ENCODE peak calls at places on chromosome 12, in four cellular contexts. P is H1, J is GM12878, N is HepG2. D is an unnamed sample.

GRCh38 chr12:84038241-84038640 is 874.4 kb downstream of the SLC6A15 start:
- DNase-seq in P (no peak), J (no peak), N (no peak), D (no peak)

GRCh38 chr12:52147367-52147972 is 44.3 kb downstream of the KRT80 start:
- DNase-seq in P (no peak), J (no peak), N (peak), D (no peak)

GRCh38 chr12:100401660-100402059 is 44.8 kb downstream of the SLC17A8 start:
- DNase-seq in P (peak), J (no peak), N (no peak), D (no peak)

GRCh38 chr12:69056743-69057515 is 124.0 kb upstream of the CPM start:
- DNase-seq in P (no peak), J (no peak), N (no peak), D (no peak)

GRCh38 chr12:5925646-5926045 is 19.4 kb downstream of the ANO2 start:
- DNase-seq in P (no peak), J (no peak), N (no peak), D (no peak)

GRCh38 chr12:52022841-52023181 is 16.1 kb downstream of the TAMALIN start:
- DNase-seq in P (no peak), J (no peak), N (peak), D (no peak)

GRCh38 chr12:49287876-49288275 is 7.1 kb upstream of the PRPH start:
- DNase-seq in P (no peak), J (no peak), N (no peak), D (no peak)

GRCh38 chr12:82760423-82760822 is 73.7 kb downstream of the TMTC2 start:
- DNase-seq in P (no peak), J (no peak), N (no peak), D (no peak)

GRCh38 chr12:124915249-124916236 is 1.1 kb upstream of the UBC start:
- DNase-seq in P (no peak), J (no peak), N (peak), D (no peak)

GRCh38 chr12:53560386-53560785 is 53.1 kb upstream of the NPFF start:
- DNase-seq in P (no peak), J (no peak), N (no peak), D (no peak)

GRCh38 chr12:66118240-66118891 is 12.2 kb downstream of the LLPH start:
- DNase-seq in P (no peak), J (no peak), N (no peak), D (no peak)

GRCh38 chr12:12788131-12788530 is 2.7 kb downstream of the APOLD1 start:
- DNase-seq in P (no peak), J (no peak), N (no peak), D (no peak)

GRCh38 chr12:6328945-6329692 is 12.8 kb downstream of the TNFRSF1A start:
- DNase-seq in P (peak), J (no peak), N (no peak), D (no peak)

GRCh38 chr12:126708492-126708896 is 1558.5 kb upstream of the TMEM132C start:
- DNase-seq in P (no peak), J (no peak), N (no peak), D (no peak)

GRCh38 chr12:22333186-22333745 is 1.2 kb downstream of the ST8SIA1 start:
- DNase-seq in P (no peak), J (no peak), N (no peak), D (no peak)

GRCh38 chr12:38386238-38386985 is 69.8 kb downstream of the ALG10B start:
- DNase-seq in P (no peak), J (no peak), N (no peak), D (no peak)

GRCh38 chr12:46891306-46891705 is 65.5 kb upstream of the SLC38A4 start:
- DNase-seq in P (no peak), J (no peak), N (no peak), D (no peak)

GRCh38 chr12:124449623-124450375 is 117.6 kb downstream of the NCOR2 start:
- DNase-seq in P (no peak), J (no peak), N (no peak), D (no peak)

GRCh38 chr12:1796515-1797010 is 23.8 kb upstream of the LRTM2 start:
- DNase-seq in P (peak), J (no peak), N (no peak), D (no peak)

GRCh38 chr12:99611117-99611516 is 36.4 kb upstream of the GARIN6 start:
- DNase-seq in P (no peak), J (no peak), N (no peak), D (no peak)

GRCh38 chr12:46562625-46563228 is 190.2 kb upstream of the SLC38A2 start:
- DNase-seq in P (no peak), J (no peak), N (peak), D (no peak)

GRCh38 chr12:30828686-30829085 is 73.9 kb upstream of the CAPRIN2 start:
- DNase-seq in P (no peak), J (no peak), N (no peak), D (no peak)

GRCh38 chr12:114004402-114004801 is 38.3 kb upstream of the RBM19 start:
- DNase-seq in P (no peak), J (no peak), N (no peak), D (no peak)

GRCh38 chr12:53378705-53379388 is 1.1 kb upstream of the SP1 start:
- DNase-seq in P (no peak), J (no peak), N (no peak), D (no peak)

GRCh38 chr12:85985996-85986395 is 111.9 kb downstream of the NTS start:
- DNase-seq in P (no peak), J (no peak), N (no peak), D (no peak)

GRCh38 chr12:98456583-98457573 is 58.5 kb upstream of the TMPO start:
- DNase-seq in P (peak), J (no peak), N (no peak), D (peak)

GRCh38 chr12:3275171-3276041 is 198.2 kb downstream of the TSPAN9 start:
- DNase-seq in P (peak), J (no peak), N (peak), D (peak)

GRCh38 chr12:30599631-30600030 is 96.0 kb downstream of the IPO8 start:
- DNase-seq in P (no peak), J (no peak), N (peak), D (no peak)

GRCh38 chr12:30806989-30807694 is 52.4 kb upstream of the CAPRIN2 start:
- DNase-seq in P (peak), J (peak), N (peak), D (peak)

GRCh38 chr12:124713436-124714082 is 146.1 kb upstream of the NCOR2 start:
- DNase-seq in P (no peak), J (peak), N (no peak), D (no peak)

GRCh38 chr12:83102499-83102898 is 415.8 kb downstream of the TMTC2 start:
- DNase-seq in P (no peak), J (no peak), N (no peak), D (no peak)

GRCh38 chr12:47312794-47313426 is 233.2 kb upstream of the AMIGO2 start:
- DNase-seq in P (no peak), J (no peak), N (no peak), D (no peak)

GRCh38 chr12:131387281-131388163 is 323.4 kb upstream of the SFSWAP start:
- DNase-seq in P (no peak), J (no peak), N (no peak), D (no peak)

GRCh38 chr12:57278465-57279453 is 27.8 kb upstream of the STAC3 start:
- DNase-seq in P (no peak), J (no peak), N (no peak), D (no peak)

GRCh38 chr12:57276935-57277563 is 26.1 kb upstream of the STAC3 start:
- DNase-seq in P (no peak), J (no peak), N (peak), D (peak)

DNA sequence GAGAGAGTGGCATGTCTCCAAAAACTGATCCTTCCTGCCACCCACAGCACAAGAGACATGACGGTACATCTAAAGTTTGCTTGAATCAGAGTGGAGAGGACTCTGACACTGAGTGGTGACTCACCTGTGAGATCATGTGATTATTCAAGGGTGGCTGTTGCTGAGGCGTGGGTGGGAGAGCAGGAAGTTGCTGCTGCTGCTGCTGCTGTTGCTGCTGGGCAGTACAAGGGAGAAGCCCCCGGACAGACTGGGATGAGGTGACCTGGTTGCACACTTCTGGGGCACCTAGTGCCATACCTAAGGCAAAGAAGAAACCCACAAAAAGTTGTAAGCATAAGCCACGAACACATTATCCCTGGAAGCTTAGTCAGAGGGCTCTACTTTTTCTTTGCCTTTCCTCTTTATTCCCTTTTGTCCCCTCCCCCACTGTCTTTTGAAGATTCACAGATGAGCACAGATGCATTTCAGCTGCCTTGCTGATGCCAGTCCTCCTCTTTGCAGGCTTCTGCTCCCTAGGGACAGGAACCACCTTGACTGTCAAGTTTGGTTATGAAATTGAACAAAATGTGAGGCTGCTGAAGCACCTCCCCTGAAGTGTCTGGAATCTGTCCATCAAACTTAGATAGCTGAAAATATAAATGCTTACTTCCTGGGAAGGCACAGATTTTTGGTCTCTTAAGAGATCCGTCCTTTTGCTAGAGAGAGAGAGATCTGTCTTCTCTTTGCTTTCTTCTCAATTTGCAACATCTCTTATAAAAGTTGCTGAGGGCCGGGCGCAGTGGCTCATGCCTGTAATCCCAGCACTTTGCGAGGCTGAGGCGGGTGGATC is 29.5 kb upstream of the STAC3 start:
- DNase-seq in P (no peak), J (peak), N (peak), D (no peak)
- TF ChIP-seq SP1 in P (no peak), J (peak), N (no peak), D (no peak)

DNA sequence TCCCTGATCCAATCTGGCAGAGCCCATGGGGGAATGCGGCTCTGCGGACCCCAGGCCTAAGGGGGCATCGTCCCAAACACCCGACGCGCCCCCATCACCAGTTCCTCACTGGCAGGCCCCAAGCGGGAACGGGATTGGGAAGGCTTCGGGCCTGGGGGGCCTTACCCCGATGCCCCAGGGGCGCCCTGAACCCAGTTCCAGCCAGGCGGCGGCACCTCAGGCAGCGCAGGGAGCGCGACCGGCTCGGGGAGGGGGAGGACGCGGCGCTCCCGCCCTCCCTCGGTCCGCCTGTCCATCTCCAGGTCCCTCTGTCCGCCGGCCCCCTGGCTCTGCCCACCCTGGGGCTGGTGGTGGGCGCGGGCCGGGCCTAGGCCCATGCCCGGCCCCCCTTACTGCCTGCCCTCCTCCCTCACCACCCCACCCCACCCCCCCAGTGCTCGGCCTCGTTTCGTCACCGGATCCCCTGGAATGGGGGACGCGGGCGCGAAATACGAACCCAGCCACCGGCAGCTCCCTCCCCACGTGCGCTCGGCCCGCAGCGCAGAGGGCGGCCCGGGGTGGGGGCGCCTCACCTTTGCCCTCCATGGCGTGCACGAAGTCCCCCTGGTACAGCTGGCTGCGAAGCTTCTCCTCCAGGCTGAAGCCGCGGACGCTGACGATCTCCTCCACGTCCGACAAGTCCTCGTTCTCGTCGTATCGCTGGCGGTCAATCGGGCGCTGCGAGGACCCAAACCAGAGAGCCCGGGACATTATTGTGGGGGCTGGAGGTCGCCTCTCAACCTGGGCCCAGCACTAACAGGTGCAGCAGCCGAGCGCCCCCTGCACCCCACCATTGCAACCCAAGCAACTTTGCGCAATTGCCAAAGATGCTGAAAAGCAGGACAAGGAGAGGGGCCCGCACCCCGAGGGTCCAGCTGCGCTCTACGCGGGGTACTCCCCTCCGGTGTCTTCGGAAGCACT is 2.3 kb downstream of the KDM2B start:
- DNase-seq in P (peak), J (no peak), N (no peak), D (no peak)
- TF ChIP-seq SUZ12 in P (no peak), J (no peak), N (no peak), D (no peak)

GRCh38 chr12:95978351-95978750 is 17.8 kb downstream of the HAL start:
- DNase-seq in P (no peak), J (no peak), N (no peak), D (no peak)

GRCh38 chr12:95976416-95976832 is 19.7 kb downstream of the HAL start:
- DNase-seq in P (no peak), J (no peak), N (peak), D (no peak)

GRCh38 chr12:95978774-95979173 is 17.4 kb downstream of the HAL start:
- DNase-seq in P (no peak), J (no peak), N (no peak), D (no peak)

GRCh38 chr12:95975491-95975890 is 20.7 kb downstream of the HAL start:
- DNase-seq in P (no peak), J (no peak), N (no peak), D (no peak)

DNA sequence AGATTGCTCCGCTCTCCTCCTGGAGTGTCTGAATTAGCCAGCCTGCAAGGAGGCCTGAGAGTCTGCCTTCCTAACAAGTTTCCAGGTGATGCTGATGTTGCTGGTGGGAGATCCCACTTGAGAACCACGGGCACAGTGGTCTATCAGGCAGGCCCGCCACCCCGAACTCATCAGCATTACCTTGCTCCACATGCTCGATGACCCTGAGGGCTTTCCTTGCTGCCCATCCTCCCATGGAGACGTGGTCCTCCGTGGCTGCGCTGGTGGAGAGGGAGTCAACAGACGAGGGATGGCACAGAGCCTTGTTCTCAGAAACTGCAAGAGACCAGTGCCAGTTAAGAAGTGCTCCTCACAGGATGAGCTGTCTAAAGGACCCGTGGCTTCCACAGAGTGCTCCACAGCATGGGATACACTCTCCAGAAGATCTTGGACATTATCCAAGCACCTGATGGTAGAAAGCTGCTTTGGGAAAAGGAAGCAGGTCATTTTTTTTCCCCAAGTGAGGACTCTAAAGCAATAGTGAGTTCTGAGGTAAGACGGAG is 18.3 kb downstream of the HAL start:
- DNase-seq in P (no peak), J (no peak), N (no peak), D (no peak)
- TF ChIP-seq SP1 in P (no peak), J (no peak), N (no peak), D (no peak)

GRCh38 chr12:71415336-71416231 is 24.0 kb upstream of the LGR5 start:
- DNase-seq in P (no peak), J (peak), N (peak), D (peak)
- TF ChIP-seq SUZ12 in P (no peak), J (no peak), N (no peak), D (no peak)

DNA sequence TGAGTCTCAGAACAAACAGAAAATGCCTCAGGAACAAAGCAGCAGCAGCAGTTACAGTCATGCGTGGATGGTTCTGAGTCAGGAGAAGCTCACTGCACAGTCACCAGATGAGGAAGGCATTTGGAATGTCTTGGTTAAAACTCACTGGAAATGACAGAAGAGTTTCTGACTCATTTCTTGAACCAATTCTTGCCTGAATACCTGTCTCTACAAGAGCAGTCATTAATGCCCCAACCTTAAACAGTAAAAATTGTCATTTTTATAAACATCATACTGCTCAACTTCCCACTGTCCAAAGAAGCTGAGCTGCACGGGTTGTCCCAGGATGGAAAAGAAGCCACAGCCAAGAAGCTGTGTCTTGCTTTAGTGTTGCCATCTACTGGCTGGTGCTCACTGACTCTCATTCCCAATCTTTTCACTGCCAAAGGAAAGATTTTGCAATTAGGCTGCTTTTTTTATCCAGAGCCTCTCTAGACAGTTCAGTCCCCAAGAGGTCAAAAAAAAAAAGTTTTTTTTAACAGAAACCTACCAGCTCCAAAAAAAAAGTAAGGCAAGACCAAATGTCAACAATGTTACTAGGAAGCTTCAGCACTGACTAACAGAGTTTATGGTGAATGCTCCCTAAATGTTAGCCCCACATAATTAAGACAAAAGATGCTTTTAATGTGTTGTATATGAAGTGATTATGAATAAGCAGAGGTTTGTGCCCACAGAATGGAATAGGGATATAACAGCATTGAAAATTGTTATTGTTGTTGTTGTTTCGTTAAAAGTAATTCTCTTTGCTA is 40.4 kb downstream of the KICS2 start:
- DNase-seq in P (no peak), J (no peak), N (peak), D (peak)
- TF ChIP-seq SP1 in P (no peak), J (no peak), N (no peak), D (no peak)

GRCh38 chr12:103833095-103833777 is 7.8 kb downstream of the NT5DC3 start:
- DNase-seq in P (no peak), J (no peak), N (no peak), D (no peak)
- TF ChIP-seq SUZ12 in P (no peak), J (no peak), N (no peak), D (no peak)

DNA sequence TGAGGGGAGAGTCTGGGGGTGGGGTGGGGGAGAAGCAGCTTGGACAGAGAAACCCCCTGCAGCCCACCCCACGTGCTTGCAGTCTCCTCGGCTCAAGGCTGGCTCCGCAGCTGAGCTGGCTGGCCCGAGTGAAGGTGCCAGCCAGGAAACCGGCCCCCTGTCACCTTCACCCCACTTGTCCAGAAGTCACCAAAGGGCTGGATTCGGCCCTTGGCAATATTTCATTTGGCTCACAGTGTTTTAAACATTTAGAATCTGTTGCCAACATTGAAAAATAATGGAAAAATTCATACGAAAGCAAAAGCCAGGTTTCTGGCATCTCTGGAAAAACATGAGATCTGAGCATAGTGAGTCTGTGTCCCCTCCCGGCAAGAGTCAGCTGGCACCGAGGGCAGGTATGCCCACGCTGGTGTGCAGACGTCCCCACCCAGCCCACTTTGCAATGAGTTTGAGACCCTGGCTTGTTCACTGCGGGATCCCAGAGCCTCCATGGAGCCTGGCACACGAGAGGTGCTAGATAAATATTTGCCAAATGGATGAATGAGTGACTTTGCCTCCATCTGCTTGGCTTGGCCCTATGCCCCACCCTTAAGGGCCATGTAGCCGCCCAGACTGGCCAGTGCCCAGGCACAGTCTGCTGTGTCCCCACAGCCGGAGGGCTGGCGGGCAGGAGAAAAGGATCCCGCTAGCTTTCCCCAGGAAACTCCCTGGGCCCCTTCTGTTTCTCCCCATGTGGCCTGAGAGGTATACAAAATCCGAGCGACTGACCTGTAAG is 18.2 kb downstream of the MSI1 start:
- DNase-seq in P (no peak), J (no peak), N (no peak), D (no peak)
- TF ChIP-seq SP1 in P (no peak), J (no peak), N (no peak), D (no peak)

GRCh38 chr12:15563683-15564082 is 225.5 kb downstream of the EPS8 start:
- DNase-seq in P (no peak), J (no peak), N (no peak), D (no peak)
- TF ChIP-seq SUZ12 in P (no peak), J (no peak), N (no peak), D (no peak)